ENCODE peak calls at places on chromosome 20, in four cellular contexts. One of them, this sample, is unnamed.

GRCh38 chr20:14688045-14688444 is 350.6 kb upstream of the FLRT3 start:
- DNase-seq in B cell: no peak
- DNase-seq in HCT116: no peak
- DNase-seq in tibial nerve: no peak
- DNase-seq in this sample: no peak

GRCh38 chr20:33423141-33423834 is 20.3 kb downstream of the SNTA1 start:
- DNase-seq in B cell: no peak
- DNase-seq in HCT116: no peak
- DNase-seq in tibial nerve: no peak
- DNase-seq in this sample: no peak

GRCh38 chr20:62838511-62838910 is 21.7 kb downstream of the COL9A3 start:
- DNase-seq in B cell: peak
- DNase-seq in HCT116: no peak
- DNase-seq in tibial nerve: no peak
- DNase-seq in this sample: no peak

GRCh38 chr20:708956-709355 is 33.4 kb upstream of the SCRT2 start:
- DNase-seq in B cell: no peak
- DNase-seq in HCT116: no peak
- DNase-seq in tibial nerve: no peak
- DNase-seq in this sample: no peak

GRCh38 chr20:63618291-63618980 is 8.5 kb downstream of the GMEB2 start:
- DNase-seq in B cell: no peak
- DNase-seq in HCT116: no peak
- DNase-seq in tibial nerve: no peak
- DNase-seq in this sample: no peak

GRCh38 chr20:10524643-10525042 is 89.5 kb downstream of the SLX4IP start:
- DNase-seq in B cell: no peak
- DNase-seq in HCT116: peak
- DNase-seq in tibial nerve: no peak
- DNase-seq in this sample: no peak

GRCh38 chr20:47687095-47687987 is 97.9 kb downstream of the SULF2 start:
- DNase-seq in B cell: no peak
- DNase-seq in HCT116: no peak
- DNase-seq in tibial nerve: no peak
- DNase-seq in this sample: no peak

GRCh38 chr20:61549865-61550264 is 297.8 kb downstream of the CDH4 start:
- DNase-seq in B cell: no peak
- DNase-seq in HCT116: no peak
- DNase-seq in tibial nerve: no peak
- DNase-seq in this sample: no peak

GRCh38 chr20:44069203-44069931 is 117.6 kb downstream of the JPH2 start:
- DNase-seq in B cell: peak
- DNase-seq in HCT116: no peak
- DNase-seq in tibial nerve: no peak
- DNase-seq in this sample: peak

GRCh38 chr20:54197621-54198604 is 10.0 kb upstream of the PFDN4 start:
- DNase-seq in B cell: no peak
- DNase-seq in HCT116: no peak
- DNase-seq in tibial nerve: no peak
- DNase-seq in this sample: peak

GRCh38 chr20:4767084-4767483 is 45.4 kb downstream of the PRND start:
- DNase-seq in B cell: peak
- DNase-seq in HCT116: no peak
- DNase-seq in tibial nerve: no peak
- DNase-seq in this sample: no peak

GRCh38 chr20:44219791-44220190 is 9.2 kb upstream of the OSER1 start:
- DNase-seq in B cell: no peak
- DNase-seq in HCT116: no peak
- DNase-seq in tibial nerve: no peak
- DNase-seq in this sample: no peak

GRCh38 chr20:24897974-24898373 is 51.1 kb upstream of the CST7 start:
- DNase-seq in B cell: no peak
- DNase-seq in HCT116: no peak
- DNase-seq in tibial nerve: no peak
- DNase-seq in this sample: no peak

GRCh38 chr20:5113615-5113986 is 6.2 kb downstream of the PCNA start:
- DNase-seq in B cell: no peak
- DNase-seq in HCT116: no peak
- DNase-seq in tibial nerve: no peak
- DNase-seq in this sample: no peak

GRCh38 chr20:60306105-60306504 is 347.9 kb downstream of the CDH26 start:
- DNase-seq in B cell: no peak
- DNase-seq in HCT116: no peak
- DNase-seq in tibial nerve: no peak
- DNase-seq in this sample: no peak

GRCh38 chr20:2130668-2131067 is 29.0 kb downstream of the STK35 start:
- DNase-seq in B cell: no peak
- DNase-seq in HCT116: no peak
- DNase-seq in tibial nerve: no peak
- DNase-seq in this sample: no peak

GRCh38 chr20:44019638-44020335 is 105.1 kb downstream of the TOX2 start:
- DNase-seq in B cell: no peak
- DNase-seq in HCT116: no peak
- DNase-seq in tibial nerve: no peak
- DNase-seq in this sample: no peak

GRCh38 chr20:48626226-48626937 is 201.4 kb downstream of the PREX1 start:
- DNase-seq in B cell: no peak
- DNase-seq in HCT116: no peak
- DNase-seq in tibial nerve: no peak
- DNase-seq in this sample: no peak

GRCh38 chr20:44309763-44310663 is 989 bp downstream of the FITM2 start:
- DNase-seq in B cell: no peak
- DNase-seq in HCT116: no peak
- DNase-seq in tibial nerve: no peak
- DNase-seq in this sample: no peak

GRCh38 chr20:63153254-63154221 is 62.4 kb downstream of the YTHDF1 start:
- DNase-seq in B cell: no peak
- DNase-seq in HCT116: no peak
- DNase-seq in tibial nerve: no peak
- DNase-seq in this sample: no peak

GRCh38 chr20:52446421-52447231 is 255.0 kb upstream of the ZFP64 start:
- DNase-seq in B cell: no peak
- DNase-seq in HCT116: no peak
- DNase-seq in tibial nerve: no peak
- DNase-seq in this sample: no peak

GRCh38 chr20:33731693-33732165 is at the start of gene ZNF341:
- DNase-seq in B cell: peak
- DNase-seq in HCT116: peak
- DNase-seq in tibial nerve: peak
- DNase-seq in this sample: peak

GRCh38 chr20:2140561-2140960 is 38.9 kb downstream of the STK35 start:
- DNase-seq in B cell: no peak
- DNase-seq in HCT116: no peak
- DNase-seq in tibial nerve: peak
- DNase-seq in this sample: no peak

GRCh38 chr20:6121504-6121903 is 1.3 kb downstream of the FERMT1 start:
- DNase-seq in B cell: no peak
- DNase-seq in HCT116: no peak
- DNase-seq in tibial nerve: no peak
- DNase-seq in this sample: no peak

GRCh38 chr20:6122111-6122872 is 538 bp downstream of the FERMT1 start:
- DNase-seq in B cell: no peak
- DNase-seq in HCT116: no peak
- DNase-seq in tibial nerve: no peak
- DNase-seq in this sample: no peak

GRCh38 chr20:6123650-6124014 is 802 bp upstream of the FERMT1 start:
- DNase-seq in B cell: no peak
- DNase-seq in HCT116: no peak
- DNase-seq in tibial nerve: no peak
- DNase-seq in this sample: no peak

GRCh38 chr20:6120491-6120988 is 2.3 kb downstream of the FERMT1 start:
- DNase-seq in B cell: no peak
- DNase-seq in HCT116: no peak
- DNase-seq in tibial nerve: no peak
- DNase-seq in this sample: no peak

GRCh38 chr20:6122873-6123649 is at the start of gene FERMT1:
- DNase-seq in B cell: no peak
- DNase-seq in HCT116: peak
- DNase-seq in tibial nerve: no peak
- DNase-seq in this sample: no peak
- TF ChIP-seq CTCF in B cell: no peak
- TF ChIP-seq CTCF in HCT116: no peak
- TF ChIP-seq CTCF in tibial nerve: no peak
- TF ChIP-seq CTCF in this sample: no peak

GRCh38 chr20:23074052-23074451 is 12.1 kb downstream of the CD93 start:
- DNase-seq in B cell: no peak
- DNase-seq in HCT116: no peak
- DNase-seq in tibial nerve: no peak
- DNase-seq in this sample: no peak
- TF ChIP-seq CTCF in B cell: no peak
- TF ChIP-seq CTCF in HCT116: no peak
- TF ChIP-seq CTCF in tibial nerve: no peak
- TF ChIP-seq CTCF in this sample: no peak

DNA sequence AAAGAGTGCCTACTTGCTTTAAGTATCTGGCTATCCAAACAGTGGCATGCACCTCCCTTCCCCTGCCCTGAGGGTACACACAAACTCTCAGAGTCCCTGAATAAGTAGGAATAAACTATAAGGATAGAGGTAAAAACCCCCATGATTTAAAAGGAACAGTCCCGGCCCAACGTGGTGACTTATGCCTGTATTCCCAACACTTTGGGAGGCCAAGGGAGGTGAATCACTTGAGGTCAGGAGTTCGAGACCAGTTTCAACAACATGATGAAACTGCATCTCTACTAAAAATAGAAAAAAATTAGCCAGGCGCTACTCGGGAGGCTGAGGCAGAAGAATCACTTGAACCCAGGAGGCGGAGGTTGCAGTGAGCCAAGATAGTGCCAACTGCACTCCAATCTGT is 22.2 kb downstream of the SAMHD1 start:
- DNase-seq in B cell: no peak
- DNase-seq in HCT116: no peak
- DNase-seq in tibial nerve: no peak
- DNase-seq in this sample: no peak
- TF ChIP-seq CTCF in B cell: no peak
- TF ChIP-seq CTCF in HCT116: no peak
- TF ChIP-seq CTCF in tibial nerve: no peak
- TF ChIP-seq CTCF in this sample: no peak

DNA sequence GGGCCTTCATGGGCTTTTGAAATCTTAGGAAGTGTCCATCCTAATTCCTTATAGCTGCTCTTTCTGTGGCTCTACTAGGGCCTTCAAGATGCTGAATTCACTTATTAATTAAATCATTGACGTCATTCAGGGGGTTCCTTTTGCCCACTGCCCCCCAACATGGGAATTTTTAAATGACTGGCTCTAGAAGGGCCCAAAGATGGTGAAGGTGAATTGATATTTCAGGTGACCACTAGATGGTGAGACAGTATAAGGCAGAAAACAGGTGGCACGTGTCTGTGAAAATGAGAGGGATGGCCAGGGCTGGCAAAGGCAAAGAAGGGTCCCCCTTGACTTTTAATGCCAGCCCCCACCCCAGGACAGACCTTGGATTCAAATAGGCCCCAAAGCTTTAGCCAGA is 11.8 kb downstream of the GNAS start:
- DNase-seq in B cell: peak
- DNase-seq in HCT116: no peak
- DNase-seq in tibial nerve: no peak
- DNase-seq in this sample: no peak
- TF ChIP-seq CTCF in B cell: peak
- TF ChIP-seq CTCF in HCT116: peak
- TF ChIP-seq CTCF in tibial nerve: no peak
- TF ChIP-seq CTCF in this sample: peak

GRCh38 chr20:8602389-8603116 is 466.3 kb upstream of the PLCB4 start:
- DNase-seq in B cell: peak
- DNase-seq in HCT116: no peak
- DNase-seq in tibial nerve: no peak
- DNase-seq in this sample: peak

GRCh38 chr20:8608470-8608869 is 460.4 kb upstream of the PLCB4 start:
- DNase-seq in B cell: no peak
- DNase-seq in HCT116: no peak
- DNase-seq in tibial nerve: no peak
- DNase-seq in this sample: no peak
- TF ChIP-seq CTCF in B cell: no peak
- TF ChIP-seq CTCF in HCT116: no peak
- TF ChIP-seq CTCF in tibial nerve: no peak
- TF ChIP-seq CTCF in this sample: no peak

DNA sequence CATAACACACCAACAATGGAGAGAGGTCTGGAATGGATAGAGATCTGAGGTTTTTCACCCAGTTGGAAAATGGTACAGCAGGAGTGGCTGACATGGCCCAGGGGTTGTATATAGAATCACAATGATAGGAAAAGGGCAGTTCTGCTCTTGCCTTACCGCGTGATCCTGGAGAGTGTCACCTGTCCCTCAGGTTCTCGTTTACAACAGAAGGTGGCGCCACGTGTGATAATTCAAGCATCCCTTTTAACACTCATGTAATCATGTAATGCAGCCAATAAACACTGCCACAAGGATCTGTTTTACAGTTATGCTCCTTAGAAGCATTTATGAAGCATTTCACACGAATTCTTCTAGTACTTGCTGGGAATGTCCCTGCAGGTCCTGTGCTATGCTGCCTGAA is 12.9 kb upstream of the WFDC2 start:
- DNase-seq in B cell: no peak
- DNase-seq in HCT116: peak
- DNase-seq in tibial nerve: no peak
- DNase-seq in this sample: no peak
- TF ChIP-seq CTCF in B cell: no peak
- TF ChIP-seq CTCF in HCT116: peak
- TF ChIP-seq CTCF in tibial nerve: no peak
- TF ChIP-seq CTCF in this sample: peak

DNA sequence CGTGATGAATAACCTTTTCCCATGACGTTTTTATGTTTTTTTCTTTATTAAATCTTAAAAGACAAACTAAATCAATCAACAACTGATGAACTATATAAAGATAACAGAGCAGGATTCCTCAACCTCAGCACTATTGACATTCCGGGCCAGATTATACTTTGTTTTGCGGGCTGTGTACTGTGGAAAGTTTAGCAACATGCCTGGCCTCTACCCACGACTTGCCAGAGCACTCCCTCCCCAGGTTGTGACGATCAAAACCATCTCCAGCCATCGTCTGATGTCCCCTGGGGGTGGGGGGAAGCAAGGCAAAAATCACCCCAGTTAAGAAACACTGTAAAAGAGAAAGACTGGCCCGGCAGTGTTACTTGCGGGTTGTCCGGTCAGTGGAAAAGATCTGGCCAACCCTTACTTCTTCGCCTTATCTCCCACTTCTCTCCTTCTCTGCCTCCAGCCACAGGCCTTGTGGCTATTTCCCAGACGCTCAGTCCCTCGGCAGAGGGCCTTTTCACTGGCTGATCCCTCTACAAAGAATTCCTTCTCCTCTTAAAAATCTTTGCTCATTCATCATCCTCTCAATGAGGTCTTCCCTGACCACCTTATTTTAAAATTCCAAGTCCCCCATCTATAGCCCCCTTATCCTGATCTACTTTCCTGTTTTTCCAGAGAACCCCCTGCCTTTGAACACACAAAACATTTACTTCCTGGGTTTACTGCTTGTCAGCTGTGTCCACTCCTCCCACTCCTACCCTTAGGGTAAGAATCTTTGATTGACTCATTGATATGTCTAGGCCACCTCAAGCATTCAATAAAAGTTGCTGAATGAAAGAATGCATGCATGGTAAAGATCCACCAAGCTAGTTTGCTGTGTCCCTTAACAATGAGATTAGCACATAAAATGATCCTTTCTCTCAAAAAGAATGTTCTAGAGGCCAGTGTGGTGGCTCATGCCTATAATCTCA is 14.7 kb upstream of the RAB22A start:
- DNase-seq in B cell: no peak
- DNase-seq in HCT116: no peak
- DNase-seq in tibial nerve: no peak
- DNase-seq in this sample: no peak
- TF ChIP-seq CTCF in B cell: no peak
- TF ChIP-seq CTCF in HCT116: no peak
- TF ChIP-seq CTCF in tibial nerve: no peak
- TF ChIP-seq CTCF in this sample: no peak